ENCODE peak calls at places on chromosomes 7 and 10, in nine cellular contexts. E, T, R, Y, L, O, I, C and F are unnamed samples. For H3K36me3, the result is how much of the 10 kb centered on the place peaks cover.

GRCh38 chr10:57867226-57867625 is 400.5 kb downstream of the IPMK start:
- DNase-seq in E (no peak), T (no peak), R (peak), Y (no peak), L (no peak), O (no peak), I (no peak), C (peak), F (peak)

GRCh38 chr10:71246591-71247143 is 34.3 kb downstream of the UNC5B start:
- DNase-seq in E (peak), T (no peak), R (peak), Y (no peak), L (peak), O (peak), I (peak), C (peak), F (peak)

GRCh38 chr7:84207025-84207424 is 12.4 kb upstream of the SEMA3A start:
- DNase-seq in E (no peak), T (no peak), R (no peak), Y (no peak), L (no peak), O (no peak), I (no peak), C (no peak), F (peak)

GRCh38 chr10:63553031-63553430 is 31.8 kb downstream of the REEP3 start:
- DNase-seq in E (peak), T (no peak), R (peak), Y (no peak), L (no peak), O (no peak), I (no peak), C (peak), F (peak)

GRCh38 chr10:58780481-58780880 is 267.8 kb downstream of the BICC1 start:
- DNase-seq in E (no peak), T (no peak), R (no peak), Y (no peak), L (no peak), O (no peak), I (no peak), C (no peak), F (no peak)

GRCh38 chr7:115851291-115851690 is 179.3 kb downstream of the TFEC start:
- DNase-seq in E (no peak), T (no peak), R (peak), Y (no peak), L (no peak), O (no peak), I (no peak), C (peak), F (peak)

GRCh38 chr10:86202226-86202625 is 164.4 kb downstream of the GRID1 start:
- DNase-seq in E (no peak), T (no peak), R (no peak), Y (no peak), L (no peak), O (no peak), I (no peak), C (no peak), F (no peak)

GRCh38 chr10:103802637-103803353 is 52.6 kb downstream of the SH3PXD2A start:
- DNase-seq in E (no peak), T (no peak), R (peak), Y (no peak), L (no peak), O (no peak), I (peak), C (no peak), F (peak)

GRCh38 chr10:89438525-89438924 is 24.2 kb downstream of the IFIT5 start:
- DNase-seq in E (no peak), T (no peak), R (no peak), Y (no peak), L (no peak), O (no peak), I (no peak), C (no peak), F (peak)

GRCh38 chr10:94403034-94403822 is 887 bp downstream of the TBC1D12 start:
- DNase-seq in E (peak), T (peak), R (peak), Y (peak), L (peak), O (peak), I (peak), C (peak), F (peak)

GRCh38 chr10:59954296-59954695 is 47.9 kb upstream of the CCDC6 start:
- DNase-seq in E (no peak), T (no peak), R (no peak), Y (no peak), L (no peak), O (no peak), I (no peak), C (no peak), F (peak)

GRCh38 chr10:15461353-15462108 is 90.4 kb upstream of the FAM171A1 start:
- DNase-seq in E (peak), T (no peak), R (peak), Y (no peak), L (no peak), O (no peak), I (peak), C (peak), F (peak)

GRCh38 chr10:73376679-73377078 is 18.0 kb upstream of the CFAP70 start:
- DNase-seq in E (no peak), T (no peak), R (peak), Y (no peak), L (no peak), O (no peak), I (no peak), C (no peak), F (peak)

GRCh38 chr7:42672339-42672990 is 239.4 kb downstream of the C7orf25 start:
- DNase-seq in E (no peak), T (no peak), R (peak), Y (no peak), L (no peak), O (no peak), I (no peak), C (peak), F (peak)

GRCh38 chr7:20795881-20796280 is 9.2 kb upstream of the SP8 start:
- DNase-seq in E (no peak), T (no peak), R (no peak), Y (no peak), L (no peak), O (no peak), I (no peak), C (no peak), F (no peak)

GRCh38 chr10:84660340-84661159 is 332.2 kb downstream of the CCSER2 start:
- DNase-seq in E (no peak), T (no peak), R (no peak), Y (no peak), L (no peak), O (no peak), I (no peak), C (no peak), F (no peak)

GRCh38 chr7:82018226-82018625 is 248.4 kb upstream of the HGF start:
- DNase-seq in E (no peak), T (no peak), R (no peak), Y (no peak), L (no peak), O (no peak), I (no peak), C (no peak), F (no peak)

GRCh38 chr10:100728928-100729876 is 16.2 kb upstream of the PAX2 start:
- DNase-seq in E (peak), T (no peak), R (no peak), Y (no peak), L (no peak), O (no peak), I (no peak), C (peak), F (peak)

GRCh38 chr10:125955766-125956165 is 59.4 kb downstream of the FANK1 start:
- DNase-seq in E (no peak), T (no peak), R (no peak), Y (no peak), L (no peak), O (no peak), I (no peak), C (no peak), F (no peak)

GRCh38 chr10:80292607-80293239 is 3.3 kb upstream of the MAT1A start:
- DNase-seq in E (no peak), T (no peak), R (no peak), Y (no peak), L (no peak), O (no peak), I (no peak), C (no peak), F (no peak)

GRCh38 chr10:91210014-91210413 is 10.4 kb upstream of the PCGF5 start:
- DNase-seq in E (no peak), T (no peak), R (no peak), Y (no peak), L (no peak), O (no peak), I (no peak), C (no peak), F (no peak)

GRCh38 chr7:9870674-9871073 is 1103.0 kb upstream of the PHF14 start:
- DNase-seq in E (no peak), T (no peak), R (no peak), Y (no peak), L (no peak), O (no peak), I (no peak), C (no peak), F (no peak)

GRCh38 chr7:17564678-17565209 is 266.3 kb downstream of the AHR start:
- DNase-seq in E (no peak), T (no peak), R (peak), Y (no peak), L (no peak), O (no peak), I (no peak), C (peak), F (peak)

GRCh38 chr10:113139695-113140094 is 189.6 kb downstream of the TCF7L2 start:
- DNase-seq in E (no peak), T (no peak), R (no peak), Y (no peak), L (no peak), O (no peak), I (no peak), C (no peak), F (no peak)

GRCh38 chr7:92754756-92755581 is 81.4 kb downstream of the CDK6 start:
- DNase-seq in E (no peak), T (no peak), R (no peak), Y (no peak), L (no peak), O (no peak), I (no peak), C (no peak), F (no peak)

GRCh38 chr10:27865221-27865635 is 119.6 kb upstream of the MKX start:
- DNase-seq in E (no peak), T (no peak), R (peak), Y (no peak), L (no peak), O (no peak), I (no peak), C (peak), F (peak)

GRCh38 chr7:66682350-66683093 is 53.8 kb downstream of the KCTD7 start:
- DNase-seq in E (peak), T (no peak), R (peak), Y (peak), L (no peak), O (no peak), I (no peak), C (peak), F (peak)

GRCh38 chr7:55556031-55556430 is 16.3 kb downstream of the VOPP1 start:
- DNase-seq in E (no peak), T (no peak), R (no peak), Y (no peak), L (no peak), O (no peak), I (no peak), C (peak), F (no peak)

DNA sequence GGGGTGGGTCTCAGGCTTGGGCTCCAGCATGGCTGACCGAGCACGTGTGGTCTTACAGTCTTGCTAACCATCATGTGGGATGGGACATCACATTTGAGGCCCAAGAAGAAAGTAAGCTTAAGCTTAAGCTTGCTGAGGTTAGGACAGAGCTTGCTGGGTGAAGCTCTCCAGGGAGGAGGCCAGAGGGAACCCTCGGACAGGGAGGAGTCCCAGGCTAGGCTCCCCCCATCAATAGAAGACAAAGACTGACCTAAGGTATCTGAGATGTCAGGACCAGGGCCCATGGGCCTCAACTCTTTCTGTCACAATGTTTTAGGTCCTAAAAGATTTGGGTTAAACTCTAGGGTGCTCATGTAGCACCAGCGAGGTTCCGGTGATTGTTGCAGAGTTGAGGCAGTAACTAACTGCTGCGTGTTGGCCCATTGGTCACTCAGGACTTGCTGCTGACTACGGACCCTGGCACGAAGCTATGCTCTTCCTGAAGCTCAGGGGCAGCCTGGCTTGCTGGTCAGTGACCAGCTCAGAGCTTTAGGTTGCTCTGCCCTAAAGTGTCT is 10.5 kb downstream of the AKR1E2 start:
- DNase-seq in E (no peak), T (no peak), R (no peak), Y (no peak), L (no peak), O (no peak), I (no peak), C (no peak), F (no peak)
- H3K36me3 ChIP-seq in E (under half), T (under half), R (under half), Y (under half), L (under half), O (under half), I (under half), C (under half), F (under half)

DNA sequence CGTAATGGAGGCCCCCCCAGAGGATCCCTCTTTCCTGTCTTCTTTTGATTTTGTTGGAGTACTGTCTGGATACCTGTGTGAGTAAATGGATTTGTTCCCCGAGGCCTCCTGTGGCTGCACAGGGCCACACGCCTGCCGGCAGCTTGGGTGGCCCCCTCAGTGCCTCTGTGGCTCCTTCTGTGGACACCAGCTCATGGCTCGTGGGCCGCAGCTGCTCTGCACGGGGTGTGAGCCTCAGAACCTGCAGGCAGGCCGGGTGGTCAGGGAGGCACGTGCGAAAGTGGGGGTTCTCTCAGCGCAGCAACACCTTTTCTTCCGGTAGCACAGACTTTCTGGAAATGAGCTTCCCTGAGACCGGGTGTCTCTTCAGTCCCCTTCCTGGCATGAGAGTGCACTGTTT is 70.3 kb downstream of the WDR37 start:
- DNase-seq in E (no peak), T (no peak), R (no peak), Y (no peak), L (no peak), O (no peak), I (no peak), C (no peak), F (no peak)
- TF ChIP-seq CTCF in E (no peak), T (no peak), R (no peak), Y (no peak), L (no peak), O (no peak), I (no peak), C (no peak), F (no peak)

GRCh38 chr7:157152391-157152937 is 13.7 kb downstream of the UBE3C start:
- DNase-seq in E (no peak), T (no peak), R (peak), Y (no peak), L (no peak), O (no peak), I (no peak), C (no peak), F (peak)
- H3K36me3 ChIP-seq in E (under half), T (under half), R (under half), Y (under half), L (under half), O (under half), I (under half), C (under half), F (under half)

GRCh38 chr10:77636286-77636966 is 1.2 kb downstream of the KCNMA1 start:
- DNase-seq in E (peak), T (no peak), R (no peak), Y (no peak), L (no peak), O (no peak), I (no peak), C (no peak), F (no peak)
- TF ChIP-seq CTCF in E (no peak), T (no peak), R (no peak), Y (no peak), L (no peak), O (no peak), I (no peak), C (no peak), F (no peak)